ENCODE peak calls at places on chromosome 22, in ten cellular contexts. One of them, this sample, is unnamed.

GRCh38 chr22:50246242-50247175 is 1.7 kb upstream of the TUBGCP6 start:
- DNase-seq in GM12865: no peak
- DNase-seq in stimulated activated CD4-positive, alpha-beta T cell treated with anti-CD3 and anti-CD28 coated beads, Interleukin-15, amount 100 ng/mL, for 24 hours: no peak
- DNase-seq in left kidney: no peak
- DNase-seq in neuronal stem cell: no peak
- DNase-seq in NCI-H524: no peak
- DNase-seq in iris pigment epithelial cell: no peak
- DNase-seq in adrenal gland: no peak
- DNase-seq in CD4-positive, alpha-beta T cell: no peak
- DNase-seq in NCI-H1105: no peak
- DNase-seq in this sample: no peak

GRCh38 chr22:19357270-19358105 is 66.0 kb upstream of the CLTCL1 start:
- DNase-seq in GM12865: no peak
- DNase-seq in stimulated activated CD4-positive, alpha-beta T cell treated with anti-CD3 and anti-CD28 coated beads, Interleukin-15, amount 100 ng/mL, for 24 hours: no peak
- DNase-seq in left kidney: no peak
- DNase-seq in neuronal stem cell: no peak
- DNase-seq in NCI-H524: no peak
- DNase-seq in iris pigment epithelial cell: peak
- DNase-seq in adrenal gland: no peak
- DNase-seq in CD4-positive, alpha-beta T cell: no peak
- DNase-seq in NCI-H1105: no peak
- DNase-seq in this sample: no peak

GRCh38 chr22:38397189-38398097 is 57.6 kb downstream of the KCNJ4 start:
- DNase-seq in GM12865: peak
- DNase-seq in stimulated activated CD4-positive, alpha-beta T cell treated with anti-CD3 and anti-CD28 coated beads, Interleukin-15, amount 100 ng/mL, for 24 hours: peak
- DNase-seq in left kidney: peak
- DNase-seq in neuronal stem cell: peak
- DNase-seq in NCI-H524: no peak
- DNase-seq in iris pigment epithelial cell: peak
- DNase-seq in adrenal gland: peak
- DNase-seq in CD4-positive, alpha-beta T cell: no peak
- DNase-seq in NCI-H1105: no peak
- DNase-seq in this sample: no peak

GRCh38 chr22:43167001-43167589 is 15.7 kb downstream of the TSPO start:
- DNase-seq in GM12865: no peak
- DNase-seq in stimulated activated CD4-positive, alpha-beta T cell treated with anti-CD3 and anti-CD28 coated beads, Interleukin-15, amount 100 ng/mL, for 24 hours: no peak
- DNase-seq in left kidney: no peak
- DNase-seq in neuronal stem cell: no peak
- DNase-seq in NCI-H524: no peak
- DNase-seq in iris pigment epithelial cell: no peak
- DNase-seq in adrenal gland: no peak
- DNase-seq in CD4-positive, alpha-beta T cell: no peak
- DNase-seq in NCI-H1105: no peak
- DNase-seq in this sample: no peak

GRCh38 chr22:47107431-47107830 is 345.0 kb downstream of the TBC1D22A start:
- DNase-seq in GM12865: no peak
- DNase-seq in stimulated activated CD4-positive, alpha-beta T cell treated with anti-CD3 and anti-CD28 coated beads, Interleukin-15, amount 100 ng/mL, for 24 hours: no peak
- DNase-seq in left kidney: no peak
- DNase-seq in neuronal stem cell: no peak
- DNase-seq in NCI-H524: no peak
- DNase-seq in iris pigment epithelial cell: peak
- DNase-seq in adrenal gland: no peak
- DNase-seq in CD4-positive, alpha-beta T cell: no peak
- DNase-seq in NCI-H1105: no peak
- DNase-seq in this sample: no peak

GRCh38 chr22:49514656-49515055 is 313.0 kb downstream of the BRD1 start:
- DNase-seq in GM12865: no peak
- DNase-seq in stimulated activated CD4-positive, alpha-beta T cell treated with anti-CD3 and anti-CD28 coated beads, Interleukin-15, amount 100 ng/mL, for 24 hours: no peak
- DNase-seq in left kidney: peak
- DNase-seq in neuronal stem cell: peak
- DNase-seq in NCI-H524: no peak
- DNase-seq in iris pigment epithelial cell: no peak
- DNase-seq in adrenal gland: no peak
- DNase-seq in CD4-positive, alpha-beta T cell: no peak
- DNase-seq in NCI-H1105: peak
- DNase-seq in this sample: peak

GRCh38 chr22:49331223-49331815 is 496.4 kb downstream of the BRD1 start:
- DNase-seq in GM12865: no peak
- DNase-seq in stimulated activated CD4-positive, alpha-beta T cell treated with anti-CD3 and anti-CD28 coated beads, Interleukin-15, amount 100 ng/mL, for 24 hours: no peak
- DNase-seq in left kidney: no peak
- DNase-seq in neuronal stem cell: no peak
- DNase-seq in NCI-H524: no peak
- DNase-seq in iris pigment epithelial cell: no peak
- DNase-seq in adrenal gland: no peak
- DNase-seq in CD4-positive, alpha-beta T cell: no peak
- DNase-seq in NCI-H1105: no peak
- DNase-seq in this sample: no peak

GRCh38 chr22:29949872-29950271 is 66.9 kb downstream of the MTMR3 start:
- DNase-seq in GM12865: no peak
- DNase-seq in stimulated activated CD4-positive, alpha-beta T cell treated with anti-CD3 and anti-CD28 coated beads, Interleukin-15, amount 100 ng/mL, for 24 hours: no peak
- DNase-seq in left kidney: no peak
- DNase-seq in neuronal stem cell: no peak
- DNase-seq in NCI-H524: no peak
- DNase-seq in iris pigment epithelial cell: no peak
- DNase-seq in adrenal gland: no peak
- DNase-seq in CD4-positive, alpha-beta T cell: no peak
- DNase-seq in NCI-H1105: no peak
- DNase-seq in this sample: no peak

GRCh38 chr22:44624689-44625420 is 77.1 kb upstream of the PRR5 start:
- DNase-seq in GM12865: no peak
- DNase-seq in stimulated activated CD4-positive, alpha-beta T cell treated with anti-CD3 and anti-CD28 coated beads, Interleukin-15, amount 100 ng/mL, for 24 hours: no peak
- DNase-seq in left kidney: no peak
- DNase-seq in neuronal stem cell: no peak
- DNase-seq in NCI-H524: no peak
- DNase-seq in iris pigment epithelial cell: no peak
- DNase-seq in adrenal gland: no peak
- DNase-seq in CD4-positive, alpha-beta T cell: no peak
- DNase-seq in NCI-H1105: no peak
- DNase-seq in this sample: no peak

GRCh38 chr22:31243339-31244043 is 31.4 kb downstream of the LIMK2 start:
- DNase-seq in GM12865: no peak
- DNase-seq in stimulated activated CD4-positive, alpha-beta T cell treated with anti-CD3 and anti-CD28 coated beads, Interleukin-15, amount 100 ng/mL, for 24 hours: no peak
- DNase-seq in left kidney: peak
- DNase-seq in neuronal stem cell: no peak
- DNase-seq in NCI-H524: no peak
- DNase-seq in iris pigment epithelial cell: peak
- DNase-seq in adrenal gland: no peak
- DNase-seq in CD4-positive, alpha-beta T cell: no peak
- DNase-seq in NCI-H1105: no peak
- DNase-seq in this sample: no peak

GRCh38 chr22:37242395-37242918 is 1.6 kb downstream of the RAC2 start:
- DNase-seq in GM12865: peak
- DNase-seq in stimulated activated CD4-positive, alpha-beta T cell treated with anti-CD3 and anti-CD28 coated beads, Interleukin-15, amount 100 ng/mL, for 24 hours: peak
- DNase-seq in left kidney: no peak
- DNase-seq in neuronal stem cell: no peak
- DNase-seq in NCI-H524: no peak
- DNase-seq in iris pigment epithelial cell: peak
- DNase-seq in adrenal gland: peak
- DNase-seq in CD4-positive, alpha-beta T cell: peak
- DNase-seq in NCI-H1105: no peak
- DNase-seq in this sample: no peak

GRCh38 chr22:24726848-24727217 is 47.7 kb downstream of the PIWIL3 start:
- DNase-seq in GM12865: no peak
- DNase-seq in stimulated activated CD4-positive, alpha-beta T cell treated with anti-CD3 and anti-CD28 coated beads, Interleukin-15, amount 100 ng/mL, for 24 hours: no peak
- DNase-seq in left kidney: no peak
- DNase-seq in neuronal stem cell: no peak
- DNase-seq in NCI-H524: no peak
- DNase-seq in iris pigment epithelial cell: no peak
- DNase-seq in adrenal gland: no peak
- DNase-seq in CD4-positive, alpha-beta T cell: no peak
- DNase-seq in NCI-H1105: no peak
- DNase-seq in this sample: no peak

GRCh38 chr22:19772673-19773469 is 12.3 kb downstream of the TBX1 start:
- DNase-seq in GM12865: peak
- DNase-seq in stimulated activated CD4-positive, alpha-beta T cell treated with anti-CD3 and anti-CD28 coated beads, Interleukin-15, amount 100 ng/mL, for 24 hours: no peak
- DNase-seq in left kidney: peak
- DNase-seq in neuronal stem cell: no peak
- DNase-seq in NCI-H524: no peak
- DNase-seq in iris pigment epithelial cell: no peak
- DNase-seq in adrenal gland: no peak
- DNase-seq in CD4-positive, alpha-beta T cell: no peak
- DNase-seq in NCI-H1105: no peak
- DNase-seq in this sample: no peak

GRCh38 chr22:20781272-20781990 is 7.5 kb downstream of the SERPIND1 start:
- DNase-seq in GM12865: no peak
- DNase-seq in stimulated activated CD4-positive, alpha-beta T cell treated with anti-CD3 and anti-CD28 coated beads, Interleukin-15, amount 100 ng/mL, for 24 hours: peak
- DNase-seq in left kidney: no peak
- DNase-seq in neuronal stem cell: no peak
- DNase-seq in NCI-H524: no peak
- DNase-seq in iris pigment epithelial cell: peak
- DNase-seq in adrenal gland: no peak
- DNase-seq in CD4-positive, alpha-beta T cell: no peak
- DNase-seq in NCI-H1105: no peak
- DNase-seq in this sample: no peak

GRCh38 chr22:49209452-49210195 is 618.0 kb downstream of the BRD1 start:
- DNase-seq in GM12865: no peak
- DNase-seq in stimulated activated CD4-positive, alpha-beta T cell treated with anti-CD3 and anti-CD28 coated beads, Interleukin-15, amount 100 ng/mL, for 24 hours: no peak
- DNase-seq in left kidney: peak
- DNase-seq in neuronal stem cell: no peak
- DNase-seq in NCI-H524: peak
- DNase-seq in iris pigment epithelial cell: no peak
- DNase-seq in adrenal gland: no peak
- DNase-seq in CD4-positive, alpha-beta T cell: no peak
- DNase-seq in NCI-H1105: peak
- DNase-seq in this sample: peak

GRCh38 chr22:36052505-36052941 is 23.9 kb upstream of the RBFOX2 start:
- DNase-seq in GM12865: peak
- DNase-seq in stimulated activated CD4-positive, alpha-beta T cell treated with anti-CD3 and anti-CD28 coated beads, Interleukin-15, amount 100 ng/mL, for 24 hours: peak
- DNase-seq in left kidney: no peak
- DNase-seq in neuronal stem cell: no peak
- DNase-seq in NCI-H524: no peak
- DNase-seq in iris pigment epithelial cell: peak
- DNase-seq in adrenal gland: no peak
- DNase-seq in CD4-positive, alpha-beta T cell: no peak
- DNase-seq in NCI-H1105: no peak
- DNase-seq in this sample: no peak

This sample was measured in anterior cingulate cortex.